ENCODE peak calls at places on chromosomes 3 and 15, in six cellular contexts. E is Right ventricle myocardium superior, K is Ammon's horn, U is SIG-M5, X is COLO829, I is NCI-H1694 treated with DMSO at 0.1 percent for 48 hours. C is an unnamed sample.

GRCh38 chr3:57820479-57820878 is 64.4 kb downstream of the SLMAP start:
- DNase-seq in E (no peak), K (no peak), U (no peak), X (no peak), I (no peak), C (no peak)

GRCh38 chr3:184741259-184741556 is 29.3 kb upstream of the MAGEF1 start:
- DNase-seq in E (no peak), K (no peak), U (no peak), X (no peak), I (no peak), C (no peak)

GRCh38 chr3:119783883-119784282 is 2.0 kb downstream of the NR1I2 start:
- DNase-seq in E (no peak), K (no peak), U (peak; percentile 10), X (no peak), I (no peak), C (no peak)

GRCh38 chr3:123843668-123844067 is 40.5 kb downstream of the MYLK start:
- DNase-seq in E (no peak), K (no peak), U (no peak), X (no peak), I (no peak), C (no peak)

GRCh38 chr3:189324538-189325138 is 152.9 kb downstream of the TPRG1 start:
- DNase-seq in E (no peak), K (no peak), U (peak; percentile 94), X (peak; percentile 57), I (no peak), C (no peak)

GRCh38 chr3:162142511-162142910 is 645.9 kb downstream of the OTOL1 start:
- DNase-seq in E (no peak), K (no peak), U (no peak), X (no peak), I (no peak), C (no peak)

GRCh38 chr15:54082836-54083492 is 104.7 kb downstream of the UNC13C start:
- DNase-seq in E (no peak), K (no peak), U (no peak), X (no peak), I (no peak), C (peak; percentile 4)

GRCh38 chr3:152818027-152818426 is 16.9 kb upstream of the P2RY1 start:
- DNase-seq in E (no peak), K (no peak), U (no peak), X (no peak), I (no peak), C (no peak)

GRCh38 chr3:184733181-184733580 is 21.3 kb upstream of the MAGEF1 start:
- DNase-seq in E (no peak), K (no peak), U (no peak), X (no peak), I (no peak), C (no peak)

GRCh38 chr15:42178056-42178455 is 21.6 kb upstream of the PLA2G4F start:
- DNase-seq in E (no peak), K (no peak), U (no peak), X (no peak), I (no peak), C (no peak)

GRCh38 chr15:74884428-74885223 is 5.2 kb upstream of the MPI start:
- DNase-seq in E (no peak), K (no peak), U (no peak), X (no peak), I (no peak), C (no peak)

GRCh38 chr15:70826634-70827033 is 27.3 kb downstream of the LARP6 start:
- DNase-seq in E (peak; percentile 64), K (no peak), U (no peak), X (no peak), I (no peak), C (no peak)

GRCh38 chr15:32119286-32119685 is 89.0 kb downstream of the CHRNA7 start:
- DNase-seq in E (no peak), K (no peak), U (no peak), X (no peak), I (no peak), C (no peak)

GRCh38 chr15:56286213-56286612 is 42.5 kb upstream of the RFX7 start:
- DNase-seq in E (no peak), K (no peak), U (no peak), X (no peak), I (no peak), C (no peak)

GRCh38 chr3:174035317-174035886 is 637.9 kb downstream of the NLGN1 start:
- DNase-seq in E (no peak), K (no peak), U (no peak), X (no peak), I (no peak), C (no peak)

GRCh38 chr15:59886476-59886875 is 117.6 kb upstream of the FOXB1 start:
- DNase-seq in E (no peak), K (no peak), U (no peak), X (no peak), I (peak; percentile 48), C (no peak)

GRCh38 chr3:51940648-51941421 is 869 bp downstream of the RRP9 start:
- DNase-seq in E (no peak), K (no peak), U (no peak), X (peak; percentile 37), I (no peak), C (no peak)

GRCh38 chr3:130662407-130663028 is 84.1 kb downstream of the PIK3R4 start:
- DNase-seq in E (no peak), K (no peak), U (no peak), X (no peak), I (no peak), C (no peak)

GRCh38 chr15:88701561-88702095 is 62.8 kb downstream of the ISG20 start:
- DNase-seq in E (no peak), K (no peak), U (no peak), X (no peak), I (peak; percentile 11), C (peak; percentile 38)

GRCh38 chr3:165462616-165463334 is 266.6 kb upstream of the SLITRK3 start:
- DNase-seq in E (no peak), K (no peak), U (no peak), X (no peak), I (no peak), C (no peak)

C was measured in memory B cell.